ENCODE peak calls at places on chromosomes 16 and 17, in seven cellular contexts. M, V, E, C, F, L and W are unnamed samples.

GRCh38 chr16:11626657-11627291 is 40.1 kb upstream of the LITAF start:
- DNase-seq in E (no peak), M (no peak), L (no peak), V (no peak), C (no peak), F (no peak), W (no peak)

GRCh38 chr16:4316103-4316731 is 350 bp downstream of the GLIS2 start:
- DNase-seq in C (no peak), E (no peak), L (peak; percentile 14), M (no peak), V (no peak), F (no peak), W (no peak)

GRCh38 chr17:48052956-48053757 is 5.0 kb downstream of the NFE2L1 start:
- DNase-seq in V (no peak), M (no peak), F (peak; percentile 93), E (no peak), C (no peak), L (no peak), W (no peak)

GRCh38 chr16:424623-425081 is 797 bp upstream of the RAB11FIP3 start:
- DNase-seq in L (no peak), F (peak; percentile 84), V (no peak), C (no peak), M (no peak), E (no peak), W (no peak)

GRCh38 chr17:52465407-52465806 is 306.9 kb upstream of the CA10 start:
- DNase-seq in M (no peak), C (no peak), E (no peak), L (no peak), V (no peak), F (no peak), W (no peak)

GRCh38 chr16:78227855-78228254 is 128.4 kb downstream of the WWOX start:
- DNase-seq in L (no peak), C (no peak), M (no peak), F (no peak), V (no peak), E (no peak), W (no peak)

GRCh38 chr17:30922235-30922993 is 669 bp downstream of the ADAP2 start:
- DNase-seq in V (no peak), F (peak; percentile 66), M (no peak), L (no peak), C (no peak), E (no peak), W (no peak)

GRCh38 chr16:3878610-3879009 is 1.9 kb downstream of the CREBBP start:
- DNase-seq in C (no peak), E (no peak), L (no peak), V (no peak), F (no peak), M (no peak), W (no peak)

GRCh38 chr16:719815-720506 is 985 bp upstream of the ANTKMT start:
- DNase-seq in L (no peak), V (no peak), M (no peak), C (no peak), F (no peak), E (no peak), W (no peak)

GRCh38 chr17:21370430-21370829 is 5.7 kb upstream of the KCNJ12 start:
- DNase-seq in L (no peak), C (no peak), E (no peak), V (no peak), F (no peak), M (no peak), W (no peak)

GRCh38 chr17:13568746-13569739 is 32.7 kb downstream of the HS3ST3A1 start:
- DNase-seq in F (no peak), L (no peak), C (no peak), M (no peak), E (no peak), V (no peak), W (no peak)

GRCh38 chr16:77869997-77870813 is 81.8 kb downstream of the VAT1L start:
- DNase-seq in C (no peak), E (no peak), L (no peak), V (no peak), F (peak; percentile 78), M (no peak), W (no peak)

GRCh38 chr17:55056530-55056929 is 88.0 kb downstream of the STXBP4 start:
- DNase-seq in M (no peak), E (no peak), F (no peak), L (no peak), V (no peak), C (no peak), W (no peak)

GRCh38 chr17:79082311-79083190 is 7.9 kb downstream of the ENGASE start:
- DNase-seq in M (peak; percentile 35), L (peak; percentile 52), V (no peak), C (peak; percentile 23), E (no peak), F (no peak), W (no peak)

GRCh38 chr16:27240948-27241531 is 27.5 kb downstream of the NSMCE1 start:
- DNase-seq in C (no peak), M (no peak), F (peak; percentile 69), L (no peak), V (no peak), E (peak; percentile 57), W (peak; percentile 81)

GRCh38 chr17:32483451-32484019 is 3.3 kb upstream of the CDK5R1 start:
- DNase-seq in V (peak; percentile 14), E (peak; percentile 52), L (peak; percentile 37), M (no peak), C (peak; percentile 31), F (peak; percentile 89), W (peak; percentile 58)